ENCODE peak calls at places on chromosome X, in ten cellular contexts. G, B, W, Z, Y, C, I, V, K and E are unnamed samples.

GRCh38 chrX:15143050-15143824 is 126.6 kb downstream of the ASB9 start:
- DNase-seq in G (peak; percentile 52), Z (peak; percentile 39), I (peak; percentile 0), V (peak; percentile 46), W (peak; percentile 42), C (peak; percentile 49), Y (peak; percentile 24), B (peak; percentile 49), K (peak; percentile 45), E (peak; percentile 4)

GRCh38 chrX:145848451-145848850 is 30.8 kb downstream of the SLITRK2 start:
- DNase-seq in Z (no peak), Y (no peak), W (no peak), K (no peak), G (no peak), V (no peak), C (no peak), I (no peak), B (no peak), E (no peak)

GRCh38 chrX:155086202-155086840 is 15.0 kb downstream of the BRCC3 start:
- DNase-seq in I (no peak), G (peak; percentile 57), V (peak; percentile 11), K (peak; percentile 39), W (no peak), Z (peak; percentile 3), B (peak; percentile 21), C (peak; percentile 40), Y (no peak), E (no peak)

GRCh38 chrX:20995829-20996228 is 378.4 kb upstream of the CNKSR2 start:
- DNase-seq in K (no peak), Z (no peak), C (no peak), G (no peak), I (no peak), V (no peak), W (no peak), Y (no peak), B (no peak), E (no peak)

GRCh38 chrX:145727476-145727875 is 90.2 kb upstream of the SLITRK2 start:
- DNase-seq in I (no peak), C (no peak), K (no peak), G (no peak), W (no peak), Z (no peak), B (no peak), V (no peak), Y (no peak), E (no peak)

GRCh38 chrX:70481424-70481823 is 36.8 kb downstream of the DLG3 start:
- DNase-seq in W (no peak), V (no peak), I (no peak), Y (no peak), Z (peak; percentile 6), G (no peak), K (no peak), B (no peak), C (no peak), E (no peak)

GRCh38 chrX:131053076-131053475 is 5.1 kb upstream of the ARHGAP36 start:
- DNase-seq in C (no peak), Y (no peak), K (no peak), G (no peak), I (no peak), B (no peak), Z (no peak), V (no peak), W (no peak), E (no peak)

GRCh38 chrX:67435536-67435935 is 108.3 kb upstream of the AR start:
- DNase-seq in B (no peak), Y (no peak), W (no peak), Z (no peak), G (no peak), K (no peak), V (no peak), C (no peak), I (no peak), E (no peak)

GRCh38 chrX:126030021-126030420 is 136.1 kb downstream of the DCAF12L2 start:
- DNase-seq in V (no peak), Z (no peak), G (no peak), W (no peak), B (no peak), I (no peak), Y (no peak), C (no peak), K (no peak), E (no peak)

GRCh38 chrX:28586291-28586690 is 955 bp upstream of the IL1RAPL1 start:
- DNase-seq in V (no peak), W (peak; percentile 45), Y (no peak), B (peak; percentile 1), Z (no peak), K (no peak), G (no peak), I (no peak), C (no peak), E (no peak)

GRCh38 chrX:10922158-10922557 is 189.0 kb upstream of the HCCS start:
- DNase-seq in G (no peak), Z (no peak), I (no peak), B (peak; percentile 75), W (no peak), Y (no peak), V (no peak), C (no peak), K (no peak), E (no peak)

GRCh38 chrX:18674788-18675735 is 3.2 kb upstream of the RS1 start:
- DNase-seq in G (peak; percentile 89), B (peak; percentile 56), V (peak; percentile 70), Z (peak; percentile 83), Y (peak; percentile 58), K (peak; percentile 89), W (peak; percentile 82), C (peak; percentile 81), I (peak; percentile 35), E (peak; percentile 30)

GRCh38 chrX:21153503-21153902 is 220.7 kb upstream of the CNKSR2 start:
- DNase-seq in C (no peak), G (no peak), Y (no peak), K (no peak), W (no peak), I (no peak), V (no peak), B (peak; percentile 0), Z (no peak), E (no peak)

GRCh38 chrX:25005034-25005381 is 10.8 kb downstream of the ARX start:
- DNase-seq in Y (no peak), V (no peak), Z (no peak), I (no peak), K (no peak), C (no peak), W (no peak), G (no peak), B (no peak), E (no peak)

GRCh38 chrX:1455948-1456280 is 3.2 kb upstream of the ASMTL start:
- DNase-seq in Z (no peak), Y (no peak), V (no peak), B (no peak), I (no peak), C (peak; percentile 0), K (no peak), G (no peak), W (no peak), E (no peak)

GRCh38 chrX:102739642-102740041 is 19.1 kb downstream of the GPRASP3 start:
- DNase-seq in I (no peak), Z (no peak), Y (no peak), K (no peak), V (no peak), W (peak; percentile 41), G (peak; percentile 31), C (no peak), B (no peak), E (no peak)

GRCh38 chrX:98422530-98422929 is 1538.8 kb downstream of the RPA4 start:
- DNase-seq in Y (no peak), G (no peak), I (no peak), K (no peak), Z (no peak), B (no peak), W (no peak), V (no peak), C (no peak), E (no peak)

GRCh38 chrX:19659929-19660328 is 144.6 kb upstream of the MAP3K15 start:
- DNase-seq in Z (no peak), V (no peak), Y (peak; percentile 31), B (peak; percentile 14), W (no peak), I (no peak), K (no peak), G (peak; percentile 14), C (no peak), E (no peak)

GRCh38 chrX:16666541-16666940 is 16.6 kb downstream of the S100G start:
- DNase-seq in V (no peak), G (no peak), Y (no peak), K (no peak), W (no peak), Z (no peak), I (no peak), C (no peak), B (no peak), E (no peak)

GRCh38 chrX:71181558-71181909 is 36.9 kb downstream of the NLGN3 start:
- DNase-seq in K (no peak), I (peak; percentile 78), W (no peak), Y (peak; percentile 62), C (peak; percentile 17), G (no peak), B (no peak), Z (peak; percentile 48), V (no peak), E (no peak)

GRCh38 chrX:138856881-138857280 is 145.4 kb upstream of the FGF13 start:
- DNase-seq in I (no peak), K (no peak), B (peak; percentile 68), C (no peak), G (no peak), W (no peak), Z (no peak), Y (no peak), V (no peak), E (no peak)

GRCh38 chrX:47264507-47265173 is 31.8 kb downstream of the USP11 start:
- DNase-seq in W (no peak), C (no peak), V (no peak), G (no peak), B (peak; percentile 61), Z (no peak), K (no peak), I (no peak), Y (no peak), E (no peak)

GRCh38 chrX:71618303-71618721 is at the start of gene CXCR3:
- DNase-seq in C (peak; percentile 63), V (no peak), Y (peak; percentile 87), K (peak; percentile 24), Z (no peak), W (no peak), G (no peak), B (no peak), I (peak; percentile 9), E (no peak)

GRCh38 chrX:76172325-76172887 is 456 bp upstream of the PBDC1 start:
- DNase-seq in B (no peak), I (no peak), V (no peak), C (no peak), K (no peak), Z (peak; percentile 19), W (no peak), G (no peak), Y (no peak), E (no peak)

GRCh38 chrX:150548251-150548650 is 20.2 kb upstream of the MTM1 start:
- DNase-seq in C (no peak), I (no peak), Z (no peak), W (no peak), K (no peak), B (no peak), V (no peak), G (no peak), Y (no peak), E (peak; percentile 5)

GRCh38 chrX:52923781-52924241 is 26.7 kb downstream of the FAM156B start:
- DNase-seq in Y (no peak), B (peak; percentile 63), Z (no peak), V (no peak), G (no peak), C (no peak), W (no peak), I (no peak), K (no peak), E (no peak)

GRCh38 chrX:11040405-11040804 is 70.7 kb upstream of the HCCS start:
- DNase-seq in G (no peak), Z (no peak), B (no peak), Y (no peak), V (no peak), W (no peak), I (no peak), K (no peak), C (no peak), E (no peak)

GRCh38 chrX:11792461-11793421 is 34.7 kb downstream of the MSL3 start:
- DNase-seq in C (peak; percentile 64), K (peak; percentile 56), Z (no peak), W (no peak), I (no peak), B (no peak), V (no peak), Y (peak; percentile 82), G (no peak), E (peak; percentile 24)